ENCODE peak calls at places on chromosomes 2 and 18, in five cellular contexts. M, I, V, T and H are unnamed samples.

GRCh38 chr2:153870308-153870707 is 1.4 kb upstream of the GALNT13 start:
- DNase-seq in M (no peak), I (no peak), V (peak; percentile 32), T (no peak), H (no peak)

GRCh38 chr2:171225989-171226388 is 65.3 kb upstream of the TLK1 start:
- DNase-seq in M (no peak), I (no peak), V (no peak), T (no peak), H (no peak)

GRCh38 chr18:58618822-58619553 is 9.9 kb downstream of the ALPK2 start:
- DNase-seq in M (no peak), I (no peak), V (no peak), T (no peak), H (no peak)

GRCh38 chr2:179963626-179964025 is 43.5 kb downstream of the CWC22 start:
- DNase-seq in M (no peak), I (no peak), V (no peak), T (no peak), H (no peak)

GRCh38 chr2:192124576-192124975 is 70.2 kb downstream of the TMEFF2 start:
- DNase-seq in M (no peak), I (no peak), V (no peak), T (no peak), H (no peak)

GRCh38 chr18:36533446-36534153 is 236.1 kb downstream of the FHOD3 start:
- DNase-seq in M (no peak), I (no peak), V (no peak), T (peak; percentile 8), H (no peak)

GRCh38 chr2:96233880-96234316 is 25.3 kb upstream of the STARD7 start:
- DNase-seq in M (no peak), I (no peak), V (no peak), T (no peak), H (peak; percentile 48)

GRCh38 chr2:180742809-180743208 is 237.6 kb upstream of the UBE2E3 start:
- DNase-seq in M (peak; percentile 13), I (no peak), V (no peak), T (no peak), H (no peak)

GRCh38 chr2:168330624-168331423 is 83.4 kb upstream of the STK39 start:
- DNase-seq in M (no peak), I (no peak), V (no peak), T (no peak), H (no peak)

GRCh38 chr18:47931707-47932103 is 1.2 kb upstream of the SMAD2 start:
- DNase-seq in M (no peak), I (peak; percentile 19), V (peak; percentile 29), T (peak; percentile 66), H (peak; percentile 90)

GRCh38 chr2:230408244-230408842 is 7.7 kb upstream of the SP100 start:
- DNase-seq in M (no peak), I (no peak), V (no peak), T (no peak), H (no peak)

GRCh38 chr2:161722547-161723503 is 98.6 kb downstream of the SLC4A10 start:
- DNase-seq in M (no peak), I (no peak), V (no peak), T (no peak), H (no peak)

GRCh38 chr2:223481486-223481885 is 120.7 kb downstream of the SCG2 start:
- DNase-seq in M (no peak), I (no peak), V (no peak), T (no peak), H (no peak)

GRCh38 chr2:240623531-240624010 is 1.7 kb upstream of the GPR35 start:
- DNase-seq in M (no peak), I (peak; percentile 10), V (no peak), T (no peak), H (no peak)

DNA sequence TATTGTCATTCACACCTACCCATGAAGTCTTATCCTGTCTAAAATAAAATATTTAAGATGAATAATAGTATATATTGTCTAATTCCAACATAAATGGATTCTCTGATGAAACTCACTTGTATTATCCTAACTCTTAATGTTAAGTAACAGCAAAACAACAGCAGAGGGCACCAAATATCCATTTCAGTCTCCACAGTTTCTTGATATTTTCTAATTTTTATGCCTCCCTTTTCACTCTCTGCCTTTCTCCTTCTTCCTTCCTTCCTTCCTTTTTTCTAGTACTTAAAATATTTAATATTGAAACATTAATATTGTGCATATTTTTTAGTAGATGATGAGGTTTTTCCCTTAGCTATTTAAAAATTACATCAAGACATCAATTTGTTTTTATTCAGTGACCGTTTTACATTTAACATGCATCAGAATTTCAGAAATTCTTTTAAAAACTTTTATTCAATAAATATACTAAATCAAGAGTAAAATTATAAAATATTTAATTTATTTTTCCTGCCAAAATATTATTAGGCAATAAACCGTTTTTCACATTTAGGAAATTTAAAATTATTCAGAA is 97.6 kb downstream of the WDR7 start:
- DNase-seq in M (peak; percentile 7), I (no peak), V (peak; percentile 43), T (peak; percentile 38), H (peak; percentile 54)
- TF ChIP-seq CTCF in M (peak; percentile 68), I (peak; percentile 21), V (peak; percentile 81), T (peak; percentile 57), H (peak; percentile 24)

GRCh38 chr2:149617057-149617456 is 29.5 kb upstream of the MMADHC start:
- DNase-seq in M (no peak), I (no peak), V (no peak), T (no peak), H (no peak)
- TF ChIP-seq MAX in M (no peak), I (no peak), V (no peak), T (no peak), H (no peak)

GRCh38 chr2:14388724-14389123 is 243.8 kb upstream of the LRATD1 start:
- DNase-seq in M (no peak), I (no peak), V (no peak), T (no peak), H (no peak)
- TF ChIP-seq CTCF in M (no peak), I (no peak), V (no peak), T (no peak), H (no peak)

GRCh38 chr2:113183703-113184102 is 9.9 kb downstream of the PSD4 start:
- DNase-seq in M (no peak), I (no peak), V (no peak), T (no peak), H (no peak)

GRCh38 chr2:113184531-113185230 is 10.9 kb downstream of the PSD4 start:
- DNase-seq in M (no peak), I (no peak), V (no peak), T (no peak), H (no peak)

GRCh38 chr2:113187771-113188170 is 14.0 kb downstream of the PSD4 start:
- DNase-seq in M (no peak), I (no peak), V (no peak), T (no peak), H (peak; percentile 61)

GRCh38 chr2:113186421-113186820 is 12.7 kb downstream of the PSD4 start:
- DNase-seq in M (no peak), I (no peak), V (no peak), T (no peak), H (no peak)

GRCh38 chr2:113185643-113186315 is 12.0 kb downstream of the PSD4 start:
- DNase-seq in M (no peak), I (no peak), V (no peak), T (no peak), H (no peak)
- TF ChIP-seq MAX in M (no peak), I (no peak), V (no peak), T (no peak), H (no peak)

GRCh38 chr2:10912796-10913445 is 1.2 kb downstream of the KCNF1 start:
- DNase-seq in M (no peak), I (no peak), V (no peak), T (no peak), H (no peak)

GRCh38 chr2:10915731-10916331 is 4.1 kb downstream of the KCNF1 start:
- DNase-seq in M (no peak), I (no peak), V (no peak), T (no peak), H (no peak)

GRCh38 chr2:10913501-10914271 is 2.0 kb downstream of the KCNF1 start:
- DNase-seq in M (no peak), I (no peak), V (no peak), T (no peak), H (no peak)

GRCh38 chr2:10915236-10915635 is 3.5 kb downstream of the KCNF1 start:
- DNase-seq in M (no peak), I (no peak), V (no peak), T (no peak), H (no peak)

GRCh38 chr2:10914272-10914693 is 2.5 kb downstream of the KCNF1 start:
- DNase-seq in M (peak; percentile 62), I (peak; percentile 73), V (no peak), T (peak; percentile 23), H (peak; percentile 49)
- TF ChIP-seq CTCF in M (peak; percentile 29), I (peak; percentile 21), V (peak; percentile 32), T (peak; percentile 38), H (peak; percentile 55)

GRCh38 chr2:41194235-41194634 is 742.3 kb upstream of the SLC8A1 start:
- DNase-seq in M (no peak), I (no peak), V (peak; percentile 27), T (no peak), H (no peak)
- TF ChIP-seq MAX in M (no peak), I (no peak), V (no peak), T (no peak), H (no peak)